ENCODE peak calls at places on chromosome 12, in six cellular contexts. One of them, this sample, is unnamed.

GRCh38 chr12:6819069-6820030 is 2.3 kb upstream of the GPR162 start:
- DNase-seq in activated T-cell treated with anti-CD3 and anti-CD28 coated beads, Interleukin-2, amount 50 U/mL, for 72 hours: no peak
- DNase-seq in erythroblast: no peak
- DNase-seq in heart left ventricle: peak
- DNase-seq in body of pancreas: no peak
- DNase-seq in fibroblast of lung: no peak
- DNase-seq in this sample: no peak

GRCh38 chr12:62686938-62687337 is 220.3 kb downstream of the MON2 start:
- DNase-seq in heart left ventricle: no peak
- DNase-seq in fibroblast of lung: no peak
- DNase-seq in erythroblast: no peak
- DNase-seq in activated T-cell treated with anti-CD3 and anti-CD28 coated beads, Interleukin-2, amount 50 U/mL, for 72 hours: no peak
- DNase-seq in body of pancreas: no peak
- DNase-seq in this sample: no peak

GRCh38 chr12:2411586-2412304 is 359.0 kb downstream of the CACNA1C start:
- DNase-seq in body of pancreas: no peak
- DNase-seq in fibroblast of lung: no peak
- DNase-seq in heart left ventricle: no peak
- DNase-seq in erythroblast: no peak
- DNase-seq in activated T-cell treated with anti-CD3 and anti-CD28 coated beads, Interleukin-2, amount 50 U/mL, for 72 hours: no peak
- DNase-seq in this sample: no peak

GRCh38 chr12:106136263-106136662 is 2.5 kb downstream of the NUAK1 start:
- DNase-seq in body of pancreas: peak
- DNase-seq in fibroblast of lung: peak
- DNase-seq in activated T-cell treated with anti-CD3 and anti-CD28 coated beads, Interleukin-2, amount 50 U/mL, for 72 hours: peak
- DNase-seq in heart left ventricle: peak
- DNase-seq in erythroblast: peak
- DNase-seq in this sample: peak

GRCh38 chr12:114974333-114974732 is 290.4 kb upstream of the TBX3 start:
- DNase-seq in body of pancreas: no peak
- DNase-seq in fibroblast of lung: no peak
- DNase-seq in heart left ventricle: no peak
- DNase-seq in activated T-cell treated with anti-CD3 and anti-CD28 coated beads, Interleukin-2, amount 50 U/mL, for 72 hours: no peak
- DNase-seq in erythroblast: no peak
- DNase-seq in this sample: no peak

GRCh38 chr12:13573698-13574321 is 377.3 kb downstream of the EMP1 start:
- DNase-seq in heart left ventricle: no peak
- DNase-seq in erythroblast: no peak
- DNase-seq in fibroblast of lung: peak
- DNase-seq in activated T-cell treated with anti-CD3 and anti-CD28 coated beads, Interleukin-2, amount 50 U/mL, for 72 hours: no peak
- DNase-seq in body of pancreas: no peak
- DNase-seq in this sample: no peak

GRCh38 chr12:27772328-27773049 is 7.5 kb upstream of the KLHL42 start:
- DNase-seq in erythroblast: no peak
- DNase-seq in activated T-cell treated with anti-CD3 and anti-CD28 coated beads, Interleukin-2, amount 50 U/mL, for 72 hours: no peak
- DNase-seq in body of pancreas: no peak
- DNase-seq in fibroblast of lung: no peak
- DNase-seq in heart left ventricle: no peak
- DNase-seq in this sample: no peak

GRCh38 chr12:104605685-104606084 is 148.9 kb downstream of the CHST11 start:
- DNase-seq in erythroblast: peak
- DNase-seq in activated T-cell treated with anti-CD3 and anti-CD28 coated beads, Interleukin-2, amount 50 U/mL, for 72 hours: no peak
- DNase-seq in heart left ventricle: peak
- DNase-seq in fibroblast of lung: peak
- DNase-seq in body of pancreas: peak
- DNase-seq in this sample: no peak

GRCh38 chr12:94172973-94173372 is 24.6 kb downstream of the PLXNC1 start:
- DNase-seq in body of pancreas: no peak
- DNase-seq in erythroblast: peak
- DNase-seq in activated T-cell treated with anti-CD3 and anti-CD28 coated beads, Interleukin-2, amount 50 U/mL, for 72 hours: no peak
- DNase-seq in heart left ventricle: no peak
- DNase-seq in fibroblast of lung: peak
- DNase-seq in this sample: no peak

GRCh38 chr12:112979281-112979680 is 962 bp downstream of the OAS2 start:
- DNase-seq in erythroblast: no peak
- DNase-seq in body of pancreas: no peak
- DNase-seq in activated T-cell treated with anti-CD3 and anti-CD28 coated beads, Interleukin-2, amount 50 U/mL, for 72 hours: peak
- DNase-seq in fibroblast of lung: no peak
- DNase-seq in heart left ventricle: no peak
- DNase-seq in this sample: peak

GRCh38 chr12:28222081-28222700 is 31.9 kb downstream of the CCDC91 start:
- DNase-seq in erythroblast: no peak
- DNase-seq in activated T-cell treated with anti-CD3 and anti-CD28 coated beads, Interleukin-2, amount 50 U/mL, for 72 hours: peak
- DNase-seq in body of pancreas: no peak
- DNase-seq in heart left ventricle: peak
- DNase-seq in fibroblast of lung: no peak
- DNase-seq in this sample: peak

GRCh38 chr12:103833095-103833777 is 7.8 kb downstream of the NT5DC3 start:
- DNase-seq in body of pancreas: no peak
- DNase-seq in activated T-cell treated with anti-CD3 and anti-CD28 coated beads, Interleukin-2, amount 50 U/mL, for 72 hours: no peak
- DNase-seq in fibroblast of lung: peak
- DNase-seq in erythroblast: no peak
- DNase-seq in heart left ventricle: no peak
- DNase-seq in this sample: no peak

GRCh38 chr12:93229494-93230310 is 148.0 kb upstream of the NUDT4 start:
- DNase-seq in heart left ventricle: no peak
- DNase-seq in erythroblast: peak
- DNase-seq in activated T-cell treated with anti-CD3 and anti-CD28 coated beads, Interleukin-2, amount 50 U/mL, for 72 hours: no peak
- DNase-seq in body of pancreas: no peak
- DNase-seq in fibroblast of lung: peak
- DNase-seq in this sample: no peak

GRCh38 chr12:30010071-30011052 is 226.6 kb upstream of the TMTC1 start:
- DNase-seq in body of pancreas: no peak
- DNase-seq in erythroblast: no peak
- DNase-seq in heart left ventricle: no peak
- DNase-seq in activated T-cell treated with anti-CD3 and anti-CD28 coated beads, Interleukin-2, amount 50 U/mL, for 72 hours: no peak
- DNase-seq in fibroblast of lung: no peak
- DNase-seq in this sample: no peak